ENCODE peak calls at places on chromosomes 12 and 14, in six cellular contexts. W is IMR-90, N is thoracic aorta, H is GM06990, K is A673, V is kidney epithelial cell. J is an unnamed sample. For H3K36me3, the result is how much of the 10 kb centered on the place peaks cover.

GRCh38 chr12:92821142-92821541 is 108.0 kb downstream of the EEA1 start:
- DNase-seq in K (no peak), V (no peak), N (no peak), H (no peak), W (no peak), J (no peak)

GRCh38 chr14:101351769-101352168 is 209.5 kb upstream of the DIO3 start:
- DNase-seq in K (no peak), N (no peak), V (no peak), H (no peak), W (no peak), J (no peak)

GRCh38 chr14:32430326-32430725 is 101.2 kb downstream of the AKAP6 start:
- DNase-seq in N (no peak), K (no peak), V (no peak), W (peak), H (no peak), J (no peak)

GRCh38 chr12:14834502-14834901 is 8.8 kb downstream of the ART4 start:
- DNase-seq in H (no peak), V (no peak), W (no peak), K (no peak), N (no peak), J (no peak)

GRCh38 chr12:48966177-48966890 is 5.2 kb downstream of the WNT10B start:
- DNase-seq in K (no peak), V (no peak), W (no peak), N (no peak), H (peak), J (no peak)

GRCh38 chr12:75437564-75437963 is 43.0 kb upstream of the GLIPR1 start:
- DNase-seq in K (peak), H (no peak), W (peak), V (no peak), N (no peak), J (no peak)

GRCh38 chr12:53623986-53624385 is 2.2 kb downstream of the ATF7 start:
- DNase-seq in W (peak), V (no peak), N (no peak), K (peak), H (no peak), J (no peak)

GRCh38 chr14:100965296-100965695 is 61.8 kb upstream of the RTL1 start:
- DNase-seq in N (no peak), V (no peak), H (no peak), K (no peak), W (no peak), J (no peak)

GRCh38 chr12:108346022-108346633 is 7.0 kb upstream of the CMKLR1 start:
- DNase-seq in H (no peak), N (no peak), K (no peak), W (no peak), V (no peak), J (no peak)

GRCh38 chr12:49959570-49960473 is 1.9 kb upstream of the AQP5 start:
- DNase-seq in V (peak), K (no peak), H (no peak), W (no peak), N (no peak), J (no peak)

GRCh38 chr12:54704187-54704586 is 56.0 kb upstream of the DCD start:
- DNase-seq in N (no peak), H (no peak), V (no peak), K (no peak), W (no peak), J (no peak)

GRCh38 chr12:119145367-119145766 is 33.4 kb upstream of the HSPB8 start:
- DNase-seq in V (no peak), W (no peak), N (no peak), H (no peak), K (no peak), J (no peak)

GRCh38 chr14:53151867-53152626 is 1.1 kb downstream of the DDHD1 start:
- DNase-seq in H (peak), N (no peak), W (peak), K (peak), V (no peak), J (no peak)

DNA sequence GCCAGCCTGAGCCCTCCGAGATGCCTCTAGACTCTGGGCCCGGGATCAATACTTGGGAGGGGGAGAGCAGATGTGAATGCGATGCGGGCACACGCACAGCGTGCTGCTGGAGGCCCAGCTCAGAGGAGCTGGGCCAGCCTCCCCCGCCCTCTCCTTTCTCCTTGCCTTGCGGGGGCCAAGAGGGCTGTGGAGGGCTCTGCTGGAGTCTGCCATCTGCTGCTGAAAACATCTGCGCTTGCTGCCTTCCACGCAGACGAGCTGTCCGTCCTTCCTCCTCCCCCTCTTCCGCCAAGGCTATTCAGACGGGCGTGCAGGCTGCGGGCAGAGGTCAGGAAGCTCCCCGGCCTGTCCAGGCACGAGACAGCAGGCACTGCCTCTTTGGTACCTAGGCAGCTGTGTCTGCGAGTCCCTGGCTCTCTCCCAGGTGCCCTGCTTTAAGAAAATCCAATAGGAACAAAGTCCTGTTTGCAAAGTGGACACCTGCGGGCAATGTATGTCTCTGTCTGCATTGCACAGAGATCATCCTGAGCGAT is 75.2 kb downstream of the SPRING1 start:
- DNase-seq in K (no peak), W (peak), V (no peak), N (no peak), H (no peak), J (no peak)
- TF ChIP-seq CTCF in K (no peak), W (no peak), V (peak), N (no peak), H (no peak), J (no peak)

GRCh38 chr12:123329799-123330198 is 34.8 kb downstream of the SBNO1 start:
- DNase-seq in N (no peak), V (no peak), W (no peak), H (no peak), K (no peak), J (no peak)
- H3K36me3 ChIP-seq in N (half or more), V (under half), W (under half), H (under half), K (half or more), J (half or more)

DNA sequence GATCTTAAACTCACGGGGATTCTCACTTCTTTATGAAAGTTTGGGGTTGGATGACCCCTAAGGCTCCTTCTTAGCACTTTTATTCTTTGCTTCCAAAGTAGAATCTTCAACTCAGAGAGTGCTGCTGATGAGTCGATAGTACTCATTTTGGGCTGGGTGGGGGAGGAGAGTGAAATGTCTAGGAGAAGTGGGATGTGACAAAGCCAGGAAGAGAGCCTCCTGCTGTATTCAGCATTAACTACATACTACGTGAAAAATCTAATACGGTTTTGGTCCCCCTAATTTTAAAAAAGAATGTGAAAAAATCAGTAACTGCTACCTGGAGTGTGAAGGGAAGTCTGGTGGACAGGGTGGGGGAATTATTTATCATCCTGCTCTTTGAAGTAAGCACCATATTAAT is 148.3 kb downstream of the SAMD4A start:
- DNase-seq in H (no peak), K (peak), W (peak), V (no peak), N (no peak), J (no peak)
- TF ChIP-seq CTCF in H (no peak), K (peak), W (peak), V (peak), N (no peak), J (no peak)

DNA sequence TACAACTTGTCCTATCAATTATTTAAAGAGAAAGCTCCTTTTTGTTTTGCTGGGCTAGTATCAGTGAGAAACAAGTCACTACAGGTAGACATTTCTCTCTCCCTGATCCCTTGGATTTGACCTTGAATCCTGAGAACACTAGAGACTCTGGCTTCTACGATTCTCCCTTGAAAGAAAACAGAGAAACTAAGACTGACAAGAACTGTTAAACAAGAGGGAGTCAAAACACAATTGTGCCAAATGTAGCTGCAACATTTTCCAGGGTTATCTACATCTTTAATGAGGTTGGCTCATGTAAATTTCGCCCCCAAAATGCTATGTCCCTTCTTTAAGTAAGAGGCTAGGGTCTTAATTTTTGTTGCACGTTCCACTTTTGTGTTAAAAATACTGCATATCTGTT is 62.4 kb downstream of the SLC38A1 start:
- DNase-seq in W (no peak), V (no peak), K (no peak), H (no peak), N (no peak), J (no peak)
- H3K36me3 ChIP-seq in W (under half), V (under half), K (under half), H (under half), N (under half), J (under half)